ENCODE peak calls at places on chromosomes 13 and 19, in four cellular contexts. J is fibroblast of the aortic adventitia, F is PC-3, O is A549. R is an unnamed sample.

GRCh38 chr19:38195237-38195636 is 28.8 kb downstream of the DPF1 start:
- DNase-seq in J (no peak), F (no peak), O (no peak), R (no peak)

GRCh38 chr13:45137501-45137880 is 17.2 kb downstream of the GTF2F2 start:
- DNase-seq in J (no peak), F (no peak), O (no peak), R (no peak)

GRCh38 chr13:45456196-45456972 is 8.4 kb upstream of the COG3 start:
- DNase-seq in J (peak; percentile 60), F (peak; percentile 39), O (no peak), R (peak; percentile 90)

GRCh38 chr13:77838271-77838670 is 80.4 kb downstream of the EDNRB start:
- DNase-seq in J (no peak), F (no peak), O (no peak), R (no peak)

GRCh38 chr13:110876592-110876991 is 38.3 kb downstream of the ANKRD10 start:
- DNase-seq in J (no peak), F (no peak), O (no peak), R (no peak)

GRCh38 chr13:63209330-63210017 is 1793.8 kb upstream of the PCDH20 start:
- DNase-seq in J (no peak), F (no peak), O (no peak), R (no peak)

GRCh38 chr13:92591117-92591516 is 635.5 kb upstream of the GPC6 start:
- DNase-seq in J (no peak), F (no peak), O (no peak), R (no peak)

GRCh38 chr19:30784850-30785459 is 412.8 kb downstream of the ZNF536 start:
- DNase-seq in J (peak; percentile 33), F (peak; percentile 3), O (peak; percentile 42), R (no peak)

GRCh38 chr19:7603919-7604318 is 8.3 kb downstream of the CAMSAP3 start:
- DNase-seq in J (peak; percentile 17), F (no peak), O (no peak), R (no peak)

GRCh38 chr19:4051175-4052101 is 15.3 kb downstream of the ZBTB7A start:
- DNase-seq in J (peak; percentile 43), F (peak; percentile 63), O (no peak), R (peak; percentile 68)

GRCh38 chr13:50911051-50911690 is 1.6 kb downstream of the RNASEH2B start:
- DNase-seq in J (peak; percentile 16), F (peak; percentile 19), O (no peak), R (peak; percentile 39)

GRCh38 chr13:33194820-33195692 is 90.5 kb downstream of the STARD13 start:
- DNase-seq in J (peak; percentile 65), F (peak; percentile 54), O (no peak), R (peak; percentile 39)

GRCh38 chr19:52962394-52963228 is at the start of gene ZNF816:
- DNase-seq in J (peak; percentile 89), F (peak; percentile 97), O (no peak), R (peak; percentile 79)

GRCh38 chr19:13164370-13165090 is 14.3 kb downstream of the IER2 start:
- DNase-seq in J (peak; percentile 45), F (peak; percentile 75), O (no peak), R (peak; percentile 84)

GRCh38 chr19:39679056-39679790 is 23.5 kb downstream of the LGALS16 start:
- DNase-seq in J (peak; percentile 6), F (no peak), O (no peak), R (no peak)

GRCh38 chr19:3250675-3251074 is 26.2 kb downstream of the CELF5 start:
- DNase-seq in J (peak; percentile 15), F (peak; percentile 38), O (no peak), R (no peak)

GRCh38 chr13:60448907-60449510 is 52.0 kb downstream of the TDRD3 start:
- DNase-seq in J (peak; percentile 81), F (peak; percentile 52), O (peak; percentile 23), R (peak; percentile 63)

GRCh38 chr13:36430247-36431203 is 1.8 kb upstream of the CCNA1 start:
- DNase-seq in J (no peak), F (no peak), O (no peak), R (no peak)

GRCh38 chr19:35329323-35329722 is 336 bp downstream of the CD22 start:
- DNase-seq in J (no peak), F (no peak), O (no peak), R (no peak)

DNA sequence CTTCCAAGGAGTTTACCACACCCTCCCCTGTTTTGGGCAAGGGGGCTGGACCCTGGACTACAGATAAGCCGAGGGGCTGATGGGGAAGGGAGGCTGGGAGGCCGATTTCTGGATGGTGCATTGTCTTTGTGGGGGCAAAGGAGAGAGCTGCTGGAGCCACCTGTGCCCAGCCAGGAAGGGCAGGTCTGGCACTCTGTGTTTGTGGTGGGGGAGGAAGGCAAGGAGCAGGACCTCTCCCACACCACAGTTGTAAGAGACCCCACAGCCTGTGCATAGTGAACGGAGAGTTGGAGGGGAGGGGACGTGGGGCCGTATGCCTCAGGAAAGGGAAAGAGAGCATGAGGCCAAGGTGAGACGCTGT is 16.0 kb upstream of the PRR19 start:
- DNase-seq in J (no peak), F (no peak), O (no peak), R (no peak)
- H3K4me3 ChIP-seq in J (peak overlapping the region; percentile 84), F (no peak overlapping the region), O (no peak overlapping the region), R (no peak overlapping the region)

GRCh38 chr13:48069573-48069972 is 25.3 kb downstream of the MED4 start:
- DNase-seq in J (no peak), F (no peak), O (no peak), R (no peak)

GRCh38 chr13:48066310-48066989 is 28.5 kb downstream of the MED4 start:
- DNase-seq in J (peak; percentile 26), F (no peak), O (no peak), R (peak; percentile 70)

GRCh38 chr13:48068952-48069351 is 26.0 kb downstream of the MED4 start:
- DNase-seq in J (peak; percentile 8), F (no peak), O (no peak), R (no peak)

GRCh38 chr13:48070942-48071341 is 24.0 kb downstream of the MED4 start:
- DNase-seq in J (no peak), F (no peak), O (no peak), R (no peak)

GRCh38 chr13:48068036-48068435 is 26.9 kb downstream of the MED4 start:
- DNase-seq in J (no peak), F (no peak), O (no peak), R (no peak)
- TF ChIP-seq CTCF in J (no peak), F (no peak), O (no peak), R (no peak)

GRCh38 chr19:14383898-14384669 is 2.8 kb downstream of the ADGRE5 start:
- DNase-seq in J (peak; percentile 44), F (peak; percentile 56), O (no peak), R (peak; percentile 40)
- H3K4me3 ChIP-seq in J (peak overlapping the region; percentile 44), F (peak overlapping the region; percentile 73), O (peak overlapping the region; percentile 24), R (no peak overlapping the region)

DNA sequence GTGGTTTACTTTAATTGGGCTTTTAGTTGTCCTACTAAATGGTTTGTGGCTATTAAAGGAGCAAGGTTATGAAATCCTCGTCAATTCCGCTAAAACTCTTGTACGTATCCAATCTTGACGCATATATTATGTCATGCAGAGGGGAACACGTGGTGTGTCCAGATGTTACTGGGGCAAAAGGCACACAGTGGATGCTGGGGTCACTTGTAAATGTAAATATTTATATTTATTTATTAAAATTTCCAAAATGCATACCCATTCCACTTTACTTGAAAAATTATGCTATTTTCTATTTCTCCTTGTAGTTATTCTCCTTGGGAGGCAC is 36.7 kb upstream of the SLC46A3 start:
- DNase-seq in J (no peak), F (no peak), O (no peak), R (no peak)
- TF ChIP-seq CTCF in J (no peak), F (no peak), O (no peak), R (no peak)

DNA sequence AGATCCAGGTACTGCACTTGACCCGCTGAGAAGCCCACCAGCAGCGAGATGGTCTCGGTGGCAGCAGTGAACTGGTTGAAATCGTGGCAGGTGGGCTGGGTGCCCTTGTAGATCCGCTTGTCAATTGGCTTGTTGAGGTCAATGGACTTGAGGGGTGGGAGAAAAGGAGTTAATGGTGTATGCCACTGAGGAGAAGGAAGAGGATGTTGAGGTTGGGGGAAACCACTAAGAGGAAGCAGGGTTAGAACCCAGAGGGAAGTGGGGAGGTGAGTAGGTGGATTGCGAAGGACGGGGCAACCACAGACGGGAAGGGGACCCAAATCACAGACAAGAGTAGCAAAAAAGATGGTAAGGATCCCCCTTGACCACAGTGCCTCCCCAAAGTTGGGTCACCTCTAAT is 1.7 kb downstream of the DMWD start:
- DNase-seq in J (no peak), F (no peak), O (no peak), R (no peak)
- H3K4me3 ChIP-seq in J (peak overlapping the region; percentile 93), F (peak overlapping the region; percentile 93), O (peak overlapping the region; percentile 97), R (no peak overlapping the region)

GRCh38 chr13:24362435-24362951 is 53.1 kb downstream of the C1QTNF9 start:
- DNase-seq in J (no peak), F (no peak), O (no peak), R (no peak)
- TF ChIP-seq CTCF in J (no peak), F (no peak), O (no peak), R (no peak)